ENCODE peak calls at places on chromosomes 16 and 17, in ten cellular contexts. M is Panc1; C is H9; D is right atrium auricular region; H is IMR-90; K is B cell; B is tibial nerve; E is keratinocyte; I is CD8-positive, alpha-beta T cell; G is AG09319. Z is an unnamed sample.

GRCh38 chr17:57819273-57819672 is 30.6 kb downstream of the MRPS23 start:
- DNase-seq in K (no peak), D (no peak), H (no peak), B (no peak), C (no peak), M (no peak), I (no peak), G (no peak), E (no peak), Z (no peak)

GRCh38 chr16:74936902-74937560 is 47.9 kb downstream of the WDR59 start:
- DNase-seq in C (no peak), H (peak), I (no peak), G (peak), D (no peak), E (no peak), K (no peak), M (no peak), B (no peak), Z (no peak)

GRCh38 chr17:22286337-22287041 is 594.2 kb downstream of the KCNJ18 start:
- DNase-seq in C (no peak), B (no peak), I (no peak), M (no peak), G (no peak), K (no peak), H (no peak), E (no peak), D (peak), Z (no peak)

GRCh38 chr17:73991260-73991659 is 212.2 kb upstream of the RPL38 start:
- DNase-seq in G (no peak), I (no peak), K (no peak), H (no peak), C (no peak), B (no peak), M (no peak), E (no peak), D (no peak), Z (no peak)

GRCh38 chr16:12171206-12171605 is 194.7 kb downstream of the SNX29 start:
- DNase-seq in B (no peak), K (no peak), H (peak), M (no peak), I (no peak), G (no peak), C (no peak), E (no peak), D (no peak), Z (no peak)

GRCh38 chr17:73976676-73977521 is 226.6 kb upstream of the RPL38 start:
- DNase-seq in B (no peak), I (no peak), M (no peak), E (no peak), D (peak), K (no peak), G (no peak), C (no peak), H (no peak), Z (no peak)

GRCh38 chr16:47990676-47991075 is 165.1 kb downstream of the ABCC12 start:
- DNase-seq in K (no peak), C (peak), B (no peak), I (no peak), D (no peak), G (no peak), H (no peak), E (no peak), M (no peak), Z (no peak)

GRCh38 chr17:43753488-43754129 is 5.0 kb downstream of the SOST start:
- DNase-seq in C (no peak), I (no peak), D (no peak), B (no peak), G (no peak), E (no peak), H (peak), K (no peak), M (no peak), Z (no peak)

GRCh38 chr17:72591500-72592241 is 470.9 kb downstream of the SOX9 start:
- DNase-seq in C (peak), E (no peak), G (no peak), H (no peak), M (no peak), I (no peak), D (no peak), K (no peak), B (no peak), Z (peak)

GRCh38 chr16:87956169-87956770 is 5.0 kb downstream of the BANP start:
- DNase-seq in I (peak), G (no peak), D (peak), K (peak), B (no peak), E (no peak), C (no peak), M (no peak), H (peak), Z (peak)

GRCh38 chr16:50297301-50298074 is 31.1 kb downstream of the ADCY7 start:
- DNase-seq in G (no peak), I (no peak), M (no peak), C (peak), E (no peak), H (no peak), D (no peak), K (no peak), B (no peak), Z (no peak)

GRCh38 chr16:31420037-31420436 is 8.1 kb downstream of the COX6A2 start:
- DNase-seq in I (no peak), B (no peak), E (no peak), C (no peak), H (no peak), K (no peak), M (no peak), G (no peak), D (no peak), Z (no peak)

GRCh38 chr17:75155191-75155601 is 884 bp upstream of the JPT1 start:
- DNase-seq in E (no peak), C (peak), I (no peak), G (no peak), K (no peak), H (no peak), B (no peak), M (no peak), D (no peak), Z (no peak)

GRCh38 chr17:16926061-16926511 is 45.8 kb downstream of the TNFRSF13B start:
- DNase-seq in E (no peak), K (no peak), B (no peak), I (no peak), D (no peak), M (no peak), H (no peak), C (no peak), G (no peak), Z (no peak)

GRCh38 chr16:27685802-27686201 is 135.9 kb downstream of the KATNIP start:
- DNase-seq in E (no peak), D (no peak), B (no peak), H (peak), G (peak), C (no peak), M (no peak), K (no peak), I (no peak), Z (no peak)

GRCh38 chr16:83992624-83993023 is 24.6 kb downstream of the NECAB2 start:
- DNase-seq in B (no peak), K (no peak), D (no peak), H (peak), C (no peak), I (no peak), E (no peak), M (no peak), G (peak), Z (no peak)

GRCh38 chr17:47621293-47622178 is 28.2 kb upstream of the KPNB1 start:
- DNase-seq in H (peak), I (no peak), M (peak), K (no peak), C (peak), D (no peak), G (peak), B (no peak), E (peak), Z (no peak)

GRCh38 chr17:42518046-42518754 is 17.8 kb upstream of the NAGLU start:
- DNase-seq in C (peak), G (peak), H (peak), M (peak), B (peak), D (peak), K (no peak), I (no peak), E (peak), Z (no peak)

GRCh38 chr17:42845918-42846593 is 1.7 kb downstream of the AOC2 start:
- DNase-seq in B (no peak), K (no peak), C (no peak), E (no peak), H (no peak), M (no peak), I (no peak), G (no peak), D (peak), Z (no peak)

GRCh38 chr17:76997981-76998531 is 129.9 kb downstream of the MGAT5B start:
- DNase-seq in G (no peak), M (no peak), C (no peak), B (no peak), I (peak), D (no peak), K (peak), H (no peak), E (no peak), Z (no peak)

GRCh38 chr17:63834431-63835166 is 7.1 kb upstream of the FTSJ3 start:
- DNase-seq in C (peak), E (peak), B (no peak), K (peak), I (peak), M (no peak), H (peak), D (no peak), G (no peak), Z (peak)

GRCh38 chr17:64128787-64129514 is 993 bp downstream of the ERN1 start:
- DNase-seq in D (no peak), K (no peak), E (no peak), G (no peak), I (no peak), B (no peak), C (peak), H (no peak), M (no peak), Z (no peak)

GRCh38 chr17:49820773-49821172 is 27.1 kb downstream of the TAC4 start:
- DNase-seq in B (no peak), I (no peak), M (no peak), D (no peak), E (no peak), G (no peak), K (no peak), H (no peak), C (no peak), Z (no peak)

GRCh38 chr17:19262650-19263620 is 25.8 kb downstream of the EPN2 start:
- DNase-seq in K (no peak), I (no peak), H (peak), B (no peak), D (no peak), G (no peak), M (no peak), E (no peak), C (no peak), Z (no peak)

GRCh38 chr17:59154335-59154720 is 658 bp downstream of the SKA2 start:
- DNase-seq in K (no peak), B (no peak), E (no peak), I (peak), C (no peak), M (no peak), D (peak), G (no peak), H (peak), Z (peak)

GRCh38 chr17:7688808-7689316 is 585 bp downstream of the WRAP53 start:
- DNase-seq in I (no peak), G (no peak), M (no peak), E (no peak), D (no peak), C (no peak), B (no peak), H (no peak), K (no peak), Z (no peak)

GRCh38 chr16:3998793-3999478 is 117.3 kb downstream of the ADCY9 start:
- DNase-seq in M (no peak), C (no peak), H (peak), D (peak), I (no peak), G (no peak), B (no peak), K (no peak), E (no peak), Z (no peak)

GRCh38 chr16:87581867-87582220 is 20.5 kb upstream of the JPH3 start:
- DNase-seq in C (no peak), D (peak), G (peak), B (peak), K (no peak), M (peak), I (no peak), H (peak), E (peak), Z (no peak)

GRCh38 chr17:72184805-72185204 is 64.0 kb downstream of the SOX9 start:
- DNase-seq in I (no peak), M (no peak), E (no peak), H (peak), D (no peak), G (no peak), K (no peak), B (no peak), C (no peak), Z (no peak)

GRCh38 chr17:7445011-7445927 is at the start of gene CHRNB1:
- DNase-seq in E (no peak), D (peak), H (peak), G (no peak), M (no peak), C (peak), K (no peak), I (peak), B (no peak), Z (peak)

GRCh38 chr16:17277981-17278381 is 192.8 kb downstream of the XYLT1 start:
- DNase-seq in D (no peak), E (no peak), H (peak), C (peak), K (peak), M (no peak), G (no peak), I (peak), B (no peak), Z (peak)

GRCh38 chr17:57927048-57927723 is 28.0 kb downstream of the CUEDC1 start:
- DNase-seq in E (no peak), B (peak), I (no peak), G (peak), K (no peak), D (no peak), C (no peak), M (no peak), H (peak), Z (no peak)

GRCh38 chr16:89219365-89219764 is 1.9 kb downstream of the ZNF778 start:
- DNase-seq in B (no peak), G (no peak), D (no peak), H (no peak), E (no peak), C (no peak), I (no peak), M (no peak), K (no peak), Z (no peak)

GRCh38 chr16:89216315-89217137 is 977 bp upstream of the ZNF778 start:
- DNase-seq in K (peak), I (peak), C (peak), E (peak), M (peak), G (peak), B (peak), H (peak), D (peak), Z (peak)

GRCh38 chr16:89221604-89222003 is 4.1 kb downstream of the ZNF778 start:
- DNase-seq in D (no peak), B (no peak), I (no peak), M (no peak), E (no peak), K (no peak), G (no peak), C (no peak), H (no peak), Z (no peak)

GRCh38 chr16:89217138-89217387 is 440 bp upstream of the ZNF778 start:
- DNase-seq in H (no peak), M (no peak), I (no peak), E (no peak), D (no peak), G (no peak), K (no peak), C (no peak), B (no peak), Z (no peak)

GRCh38 chr16:89217388-89218191 is at the start of gene ZNF778:
- DNase-seq in D (peak), C (peak), K (peak), E (peak), G (peak), B (peak), M (no peak), H (peak), I (peak), Z (peak)
- TF ChIP-seq CTCF in D (peak), C (no peak), K (no peak), E (no peak), G (no peak), B (no peak), M (no peak), H (no peak), I (no peak), Z (no peak)

GRCh38 chr17:27525316-27525715 is 69.1 kb downstream of the KSR1 start:
- DNase-seq in H (no peak), K (no peak), G (no peak), B (no peak), E (no peak), M (no peak), I (no peak), C (no peak), D (no peak), Z (no peak)
- TF ChIP-seq CTCF in H (no peak), K (no peak), G (no peak), B (no peak), E (no peak), M (no peak), I (no peak), C (no peak), D (no peak), Z (no peak)

GRCh38 chr16:73172621-73173312 is 124.8 kb upstream of the ZFHX3 start:
- DNase-seq in G (peak), K (no peak), I (no peak), H (peak), E (no peak), D (peak), B (peak), M (no peak), C (peak), Z (peak)
- TF ChIP-seq CTCF in G (peak), K (no peak), I (no peak), H (peak), E (no peak), D (no peak), B (no peak), M (no peak), C (peak), Z (peak)

GRCh38 chr17:38868968-38869646 is 751 bp upstream of the LASP1 start:
- DNase-seq in H (peak), E (no peak), G (peak), B (peak), D (peak), M (peak), C (peak), I (peak), K (peak), Z (peak)
- TF ChIP-seq CTCF in H (peak), E (peak), G (peak), B (peak), D (peak), M (no peak), C (peak), I (no peak), K (peak), Z (no peak)

DNA sequence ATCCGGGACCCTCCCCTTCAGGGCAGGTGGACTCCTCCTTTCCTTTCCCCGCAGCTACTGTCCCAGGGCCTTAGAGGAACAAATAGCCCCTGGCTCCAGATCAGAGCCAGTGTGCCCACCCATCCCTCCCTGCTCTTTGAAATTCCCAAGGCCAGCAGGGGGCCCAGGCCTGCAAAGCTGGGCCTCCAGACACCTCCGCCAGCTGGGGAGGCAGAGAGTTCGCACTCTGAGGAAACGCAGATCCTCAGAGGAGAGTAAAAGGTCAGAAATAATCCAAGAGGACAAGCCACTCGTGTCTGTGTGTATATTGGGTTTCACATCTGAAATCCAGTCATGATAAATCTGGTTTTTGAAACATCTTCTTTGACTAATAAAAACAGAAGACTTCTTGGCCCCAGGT is 44.7 kb upstream of the TBX2 start:
- DNase-seq in M (no peak), D (no peak), H (no peak), C (peak), K (no peak), E (no peak), G (no peak), I (no peak), B (no peak), Z (no peak)
- TF ChIP-seq CTCF in M (peak), D (no peak), H (no peak), C (no peak), K (no peak), E (no peak), G (no peak), I (no peak), B (no peak), Z (no peak)